ENCODE peak calls at places on chromosomes 5 and 9, in six cellular contexts. X is H1, U is fibroblast of lung, L is ascending aorta, B is cardiac muscle cell, V is dorsolateral prefrontal cortex. M is an unnamed sample. For H3K27me3, the result is how much of the 10 kb centered on the place peaks cover.

GRCh38 chr5:1104327-1105006 is 7.4 kb downstream of the SLC12A7 start:
- DNase-seq in B (no peak), V (no peak), L (no peak), U (no peak), X (no peak), M (no peak)

GRCh38 chr9:12464910-12465512 is 228.2 kb upstream of the TYRP1 start:
- DNase-seq in L (no peak), B (peak), X (no peak), U (peak), V (no peak), M (peak)

GRCh38 chr5:127849891-127850290 is 146.7 kb downstream of the CCDC192 start:
- DNase-seq in X (no peak), L (no peak), B (no peak), U (no peak), V (no peak), M (no peak)

GRCh38 chr9:26321935-26322334 is 570.7 kb downstream of the CAAP1 start:
- DNase-seq in X (no peak), V (no peak), B (no peak), L (no peak), U (no peak), M (no peak)

GRCh38 chr9:87387351-87388055 is 110.2 kb upstream of the DAPK1 start:
- DNase-seq in L (no peak), U (peak), X (no peak), V (no peak), B (no peak), M (no peak)

GRCh38 chr9:121303456-121304451 is 35.8 kb downstream of the GSN start:
- DNase-seq in B (no peak), X (no peak), U (no peak), L (no peak), V (peak), M (no peak)

GRCh38 chr9:90141723-90142122 is 500.9 kb downstream of the DIRAS2 start:
- DNase-seq in L (no peak), B (peak), U (peak), X (no peak), V (no peak), M (peak)

GRCh38 chr5:102971693-102972293 is 148.1 kb downstream of the GIN1 start:
- DNase-seq in B (peak), U (peak), X (no peak), V (no peak), L (no peak), M (no peak)

GRCh38 chr9:9912459-9912858 is 700.3 kb downstream of the PTPRD start:
- DNase-seq in V (no peak), B (peak), X (no peak), U (no peak), L (no peak), M (no peak)

GRCh38 chr5:74232281-74232680 is 408.2 kb downstream of the ENC1 start:
- DNase-seq in V (no peak), U (peak), X (no peak), B (no peak), L (no peak), M (no peak)

GRCh38 chr5:177304392-177305119 is 957 bp downstream of the PRELID1 start:
- DNase-seq in B (no peak), U (peak), V (no peak), L (no peak), X (no peak), M (peak)

GRCh38 chr5:142871056-142871879 is 101.1 kb downstream of the ARHGAP26 start:
- DNase-seq in L (no peak), U (no peak), B (no peak), V (no peak), X (no peak), M (no peak)

GRCh38 chr5:142313275-142313674 is 11.5 kb downstream of the SPRY4 start:
- DNase-seq in X (no peak), U (no peak), B (no peak), L (no peak), V (no peak), M (no peak)

GRCh38 chr9:79969866-79970265 is 398.1 kb downstream of the TLE4 start:
- DNase-seq in V (no peak), B (no peak), U (no peak), X (no peak), L (no peak), M (no peak)

GRCh38 chr5:179180061-179180460 is 119.9 kb downstream of the ZNF354C start:
- DNase-seq in L (no peak), U (no peak), V (no peak), B (no peak), X (no peak), M (no peak)

GRCh38 chr5:172216345-172216744 is 22.4 kb downstream of the EFCAB9 start:
- DNase-seq in U (no peak), X (no peak), L (no peak), V (no peak), B (no peak), M (no peak)

GRCh38 chr9:132627594-132627993 is 42.2 kb downstream of the DDX31 start:
- DNase-seq in L (no peak), B (no peak), V (no peak), X (no peak), U (no peak), M (no peak)

GRCh38 chr5:135308752-135309151 is 90.3 kb downstream of the MACROH2A1 start:
- DNase-seq in U (peak), X (no peak), B (no peak), V (peak), L (peak), M (no peak)

GRCh38 chr9:113646491-113646890 is 183.0 kb downstream of the RGS3 start:
- DNase-seq in X (no peak), B (no peak), V (peak), U (no peak), L (peak), M (no peak)

GRCh38 chr9:20012232-20012631 is 223.4 kb upstream of the SLC24A2 start:
- DNase-seq in V (no peak), B (no peak), X (no peak), L (no peak), U (no peak), M (no peak)

GRCh38 chr5:172910828-172911627 is 48.2 kb upstream of the RPL26L1 start:
- DNase-seq in B (no peak), V (no peak), X (no peak), L (peak), U (peak), M (peak)

GRCh38 chr5:57113486-57113885 is 60.4 kb upstream of the GPBP1 start:
- DNase-seq in U (no peak), L (no peak), B (no peak), V (no peak), X (no peak), M (no peak)

GRCh38 chr9:93960971-93961841 is 6.1 kb upstream of the BARX1 start:
- DNase-seq in U (no peak), B (no peak), V (no peak), X (no peak), L (peak), M (peak)
- H3K27me3 ChIP-seq in U (half or more), B (half or more), V (half or more), X (half or more), L (under half), M (half or more)

GRCh38 chr9:93946338-93946712 is 8.8 kb downstream of the BARX1 start:
- DNase-seq in L (no peak), X (no peak), B (no peak), V (no peak), U (no peak), M (no peak)
- H3K4me3 ChIP-seq in L (peak), X (no peak), B (no peak), V (no peak), U (no peak), M (peak)

DNA sequence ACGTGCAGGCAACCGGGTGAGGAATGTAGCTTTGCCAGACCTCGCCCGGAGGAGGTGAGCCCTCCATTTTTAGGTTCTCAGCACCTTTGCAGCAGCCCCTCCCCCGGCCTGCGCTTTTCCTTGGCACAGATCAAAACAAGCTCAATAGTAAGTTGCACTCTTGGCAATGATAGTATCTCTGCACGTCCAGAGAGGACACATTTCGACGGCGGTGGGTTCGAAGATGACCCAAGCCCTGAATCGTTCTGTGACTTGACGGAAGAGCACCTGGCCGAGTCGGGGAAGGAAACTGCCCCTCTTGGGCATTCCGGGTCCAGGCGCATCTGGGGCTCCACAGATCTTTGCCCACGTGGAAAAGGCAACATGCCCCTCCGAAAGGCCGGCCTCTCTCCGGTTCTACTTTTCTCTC is 904 bp downstream of the GDNF start:
- DNase-seq in U (no peak), X (no peak), L (no peak), V (no peak), B (no peak), M (peak)
- H3K27me3 ChIP-seq in U (under half), X (half or more), L (under half), V (half or more), B (half or more), M (half or more)

GRCh38 chr5:150303660-150304411 is 1.1 kb upstream of the ARSI start:
- DNase-seq in X (no peak), L (no peak), V (no peak), U (no peak), B (no peak), M (peak)
- H3K4me3 ChIP-seq in X (no peak), L (no peak), V (no peak), U (no peak), B (no peak), M (no peak)

GRCh38 chr9:136342191-136343120 is 15.1 kb downstream of the GPSM1 start:
- DNase-seq in B (peak), V (peak), X (peak), L (no peak), U (peak), M (peak)

GRCh38 chr9:136344544-136345280 is 17.4 kb downstream of the GPSM1 start:
- DNase-seq in X (no peak), V (no peak), U (no peak), B (no peak), L (no peak), M (no peak)

GRCh38 chr9:136343121-136343883 is 16.0 kb downstream of the GPSM1 start:
- DNase-seq in L (no peak), V (no peak), B (peak), X (no peak), U (no peak), M (peak)

GRCh38 chr9:136345281-136346156 is 18.0 kb downstream of the DNLZ start:
- DNase-seq in X (no peak), V (peak), U (peak), B (peak), L (peak), M (peak)

DNA sequence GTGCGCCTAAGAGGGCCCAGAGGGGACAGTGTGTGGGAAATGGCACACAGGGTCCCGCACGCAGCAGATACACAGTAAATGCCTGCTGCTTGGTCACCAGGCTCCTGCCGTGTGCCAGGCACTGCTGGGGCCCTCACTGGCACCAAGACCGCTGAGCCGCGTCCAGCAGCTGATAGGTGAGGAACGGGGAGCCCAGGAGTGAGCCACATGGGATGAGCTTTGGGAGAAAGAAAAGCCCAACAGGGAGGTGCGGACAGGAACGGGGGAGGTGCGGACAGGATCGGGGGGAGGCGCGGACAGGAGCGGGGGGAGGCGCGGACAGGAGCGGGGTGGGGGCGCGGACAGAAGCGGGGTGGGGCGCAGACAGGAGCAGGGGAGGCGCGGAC is 16.5 kb downstream of the GPSM1 start:
- DNase-seq in L (no peak), B (no peak), X (no peak), U (no peak), V (no peak), M (no peak)
- H3K27me3 ChIP-seq in L (under half), B (under half), X (under half), U (under half), V (under half), M (under half)

DNA sequence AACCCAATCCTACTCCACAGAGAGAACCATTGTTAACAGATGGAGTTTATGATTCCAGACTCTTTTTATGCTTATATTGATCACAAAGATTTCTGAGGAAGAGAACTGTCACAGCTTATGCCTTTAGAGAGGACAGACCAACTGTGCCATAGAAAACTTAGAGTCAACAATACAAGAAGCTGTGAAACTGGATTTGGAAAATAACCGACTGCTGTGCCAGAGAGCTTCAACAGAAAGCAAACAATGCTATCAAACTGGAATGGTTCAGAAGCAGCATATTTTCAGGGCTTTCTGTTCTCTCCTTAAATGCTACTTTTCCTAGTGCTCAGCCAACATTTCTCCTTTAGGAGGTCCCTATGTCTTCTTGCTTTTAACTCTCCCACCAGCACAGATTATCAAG is 5.0 kb downstream of the DCTN4 start:
- DNase-seq in B (no peak), U (no peak), L (no peak), X (no peak), V (no peak), M (no peak)
- H3K4me3 ChIP-seq in B (no peak), U (no peak), L (no peak), X (no peak), V (no peak), M (no peak)

DNA sequence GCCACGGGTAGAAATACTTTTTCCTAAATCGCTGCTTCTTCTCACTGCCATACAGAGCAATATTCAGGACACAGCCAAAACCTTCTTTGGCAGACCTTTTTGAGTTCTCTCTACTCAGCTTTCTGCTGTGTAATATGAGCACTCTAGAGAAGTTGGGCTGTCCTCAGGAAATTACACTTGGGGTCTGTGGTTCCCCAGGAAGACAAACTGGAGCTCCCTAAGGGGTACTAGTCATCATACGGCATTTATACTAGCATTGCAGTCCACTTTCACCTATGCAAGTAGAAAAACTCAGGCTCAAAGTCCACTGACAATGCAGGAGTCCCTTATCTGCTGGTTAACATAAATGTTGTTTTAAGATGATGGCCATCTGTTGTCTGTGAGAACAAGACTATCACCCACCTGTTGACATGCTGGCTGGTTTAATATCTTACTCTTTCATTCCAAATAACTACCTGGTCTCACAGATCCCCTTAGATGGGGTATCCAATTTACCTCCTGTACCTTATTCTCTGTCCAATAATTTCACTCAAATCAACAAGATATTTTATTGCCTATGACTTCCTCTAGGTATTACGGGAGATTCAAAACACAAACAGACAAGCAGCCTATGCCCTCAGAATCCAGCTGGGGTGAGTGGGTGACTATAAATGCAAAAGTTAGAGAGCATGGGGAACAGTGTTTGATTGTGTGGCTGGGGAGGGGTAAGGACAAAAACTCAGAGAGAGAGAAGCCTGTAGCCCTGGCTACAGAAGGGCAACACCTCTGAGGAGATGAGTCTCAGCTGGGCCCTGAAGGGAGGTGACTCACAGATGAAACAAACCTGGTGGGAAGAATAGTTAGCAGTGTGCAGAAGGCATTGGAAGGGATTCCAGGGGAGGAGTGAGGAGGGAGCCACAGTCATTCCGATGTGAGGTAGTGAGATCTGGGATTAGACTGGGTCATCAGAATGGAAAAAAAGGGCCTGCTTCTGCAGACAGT is 10.2 kb downstream of the DOCK8 start:
- DNase-seq in B (no peak), L (no peak), V (no peak), X (no peak), U (no peak), M (no peak)
- H3K27me3 ChIP-seq in B (under half), L (under half), V (under half), X (under half), U (under half), M (under half)